ENCODE peak calls at places on chromosomes 13 and 19, in four cellular contexts. One of them, this sample, is unnamed.

GRCh38 chr19:45025264-45025663 is 13.6 kb upstream of the CLASRP start:
- DNase-seq in amygdala: no peak
- DNase-seq in stimulated activated CD8-positive, alpha-beta memory T cell treated with anti-CD3 and anti-CD28 coated beads, Interleukin-15, amount 100 ng/mL, for 24 hours: no peak
- DNase-seq in stimulated activated CD4-positive, alpha-beta T cell treated with anti-CD3 and anti-CD28 coated beads, Interleukin-15, amount 100 ng/mL, for 1 hour: no peak
- DNase-seq in this sample: no peak

GRCh38 chr13:113623491-113624234 is 34.3 kb downstream of the ATP4B start:
- DNase-seq in amygdala: no peak
- DNase-seq in stimulated activated CD8-positive, alpha-beta memory T cell treated with anti-CD3 and anti-CD28 coated beads, Interleukin-15, amount 100 ng/mL, for 24 hours: no peak
- DNase-seq in stimulated activated CD4-positive, alpha-beta T cell treated with anti-CD3 and anti-CD28 coated beads, Interleukin-15, amount 100 ng/mL, for 1 hour: no peak
- DNase-seq in this sample: no peak

GRCh38 chr13:105814902-105815250 is 720.6 kb downstream of the EFNB2 start:
- DNase-seq in amygdala: no peak
- DNase-seq in stimulated activated CD8-positive, alpha-beta memory T cell treated with anti-CD3 and anti-CD28 coated beads, Interleukin-15, amount 100 ng/mL, for 24 hours: no peak
- DNase-seq in stimulated activated CD4-positive, alpha-beta T cell treated with anti-CD3 and anti-CD28 coated beads, Interleukin-15, amount 100 ng/mL, for 1 hour: no peak
- DNase-seq in this sample: no peak

GRCh38 chr19:687569-688166 is 7.6 kb downstream of the PRSS57 start:
- DNase-seq in amygdala: no peak
- DNase-seq in stimulated activated CD8-positive, alpha-beta memory T cell treated with anti-CD3 and anti-CD28 coated beads, Interleukin-15, amount 100 ng/mL, for 24 hours: no peak
- DNase-seq in stimulated activated CD4-positive, alpha-beta T cell treated with anti-CD3 and anti-CD28 coated beads, Interleukin-15, amount 100 ng/mL, for 1 hour: no peak
- DNase-seq in this sample: no peak

GRCh38 chr19:2495651-2496316 is 19.9 kb downstream of the GADD45B start:
- DNase-seq in amygdala: no peak
- DNase-seq in stimulated activated CD8-positive, alpha-beta memory T cell treated with anti-CD3 and anti-CD28 coated beads, Interleukin-15, amount 100 ng/mL, for 24 hours: no peak
- DNase-seq in stimulated activated CD4-positive, alpha-beta T cell treated with anti-CD3 and anti-CD28 coated beads, Interleukin-15, amount 100 ng/mL, for 1 hour: no peak
- DNase-seq in this sample: no peak

GRCh38 chr13:27172495-27172842 is 858 bp upstream of the USP12 start:
- DNase-seq in amygdala: no peak
- DNase-seq in stimulated activated CD8-positive, alpha-beta memory T cell treated with anti-CD3 and anti-CD28 coated beads, Interleukin-15, amount 100 ng/mL, for 24 hours: no peak
- DNase-seq in stimulated activated CD4-positive, alpha-beta T cell treated with anti-CD3 and anti-CD28 coated beads, Interleukin-15, amount 100 ng/mL, for 1 hour: no peak
- DNase-seq in this sample: no peak

GRCh38 chr13:42173789-42174343 is 98.1 kb upstream of the AKAP11 start:
- DNase-seq in amygdala: no peak
- DNase-seq in stimulated activated CD8-positive, alpha-beta memory T cell treated with anti-CD3 and anti-CD28 coated beads, Interleukin-15, amount 100 ng/mL, for 24 hours: no peak
- DNase-seq in stimulated activated CD4-positive, alpha-beta T cell treated with anti-CD3 and anti-CD28 coated beads, Interleukin-15, amount 100 ng/mL, for 1 hour: no peak
- DNase-seq in this sample: no peak

GRCh38 chr19:54459282-54460229 is 4.0 kb downstream of the LENG9 start:
- DNase-seq in amygdala: no peak
- DNase-seq in stimulated activated CD8-positive, alpha-beta memory T cell treated with anti-CD3 and anti-CD28 coated beads, Interleukin-15, amount 100 ng/mL, for 24 hours: no peak
- DNase-seq in stimulated activated CD4-positive, alpha-beta T cell treated with anti-CD3 and anti-CD28 coated beads, Interleukin-15, amount 100 ng/mL, for 1 hour: no peak
- DNase-seq in this sample: no peak

GRCh38 chr19:5166262-5166661 is 174.3 kb downstream of the PTPRS start:
- DNase-seq in amygdala: no peak
- DNase-seq in stimulated activated CD8-positive, alpha-beta memory T cell treated with anti-CD3 and anti-CD28 coated beads, Interleukin-15, amount 100 ng/mL, for 24 hours: no peak
- DNase-seq in stimulated activated CD4-positive, alpha-beta T cell treated with anti-CD3 and anti-CD28 coated beads, Interleukin-15, amount 100 ng/mL, for 1 hour: no peak
- DNase-seq in this sample: no peak

GRCh38 chr13:113854238-113855011 is 9.5 kb downstream of the GAS6 start:
- DNase-seq in amygdala: peak; percentile 62
- DNase-seq in stimulated activated CD8-positive, alpha-beta memory T cell treated with anti-CD3 and anti-CD28 coated beads, Interleukin-15, amount 100 ng/mL, for 24 hours: no peak
- DNase-seq in stimulated activated CD4-positive, alpha-beta T cell treated with anti-CD3 and anti-CD28 coated beads, Interleukin-15, amount 100 ng/mL, for 1 hour: no peak
- DNase-seq in this sample: peak; percentile 49

GRCh38 chr13:49833402-49833801 is 40.9 kb upstream of the KPNA3 start:
- DNase-seq in amygdala: no peak
- DNase-seq in stimulated activated CD8-positive, alpha-beta memory T cell treated with anti-CD3 and anti-CD28 coated beads, Interleukin-15, amount 100 ng/mL, for 24 hours: no peak
- DNase-seq in stimulated activated CD4-positive, alpha-beta T cell treated with anti-CD3 and anti-CD28 coated beads, Interleukin-15, amount 100 ng/mL, for 1 hour: no peak
- DNase-seq in this sample: no peak

GRCh38 chr19:4657835-4658234 is 12.3 kb downstream of the MYDGF start:
- DNase-seq in amygdala: no peak
- DNase-seq in stimulated activated CD8-positive, alpha-beta memory T cell treated with anti-CD3 and anti-CD28 coated beads, Interleukin-15, amount 100 ng/mL, for 24 hours: no peak
- DNase-seq in stimulated activated CD4-positive, alpha-beta T cell treated with anti-CD3 and anti-CD28 coated beads, Interleukin-15, amount 100 ng/mL, for 1 hour: no peak
- DNase-seq in this sample: no peak

GRCh38 chr13:29110003-29110402 is 289.9 kb downstream of the MTUS2 start:
- DNase-seq in amygdala: no peak
- DNase-seq in stimulated activated CD8-positive, alpha-beta memory T cell treated with anti-CD3 and anti-CD28 coated beads, Interleukin-15, amount 100 ng/mL, for 24 hours: no peak
- DNase-seq in stimulated activated CD4-positive, alpha-beta T cell treated with anti-CD3 and anti-CD28 coated beads, Interleukin-15, amount 100 ng/mL, for 1 hour: no peak
- DNase-seq in this sample: no peak

GRCh38 chr19:15452111-15453047 is 2.6 kb upstream of the WIZ start:
- DNase-seq in amygdala: peak; percentile 37
- DNase-seq in stimulated activated CD8-positive, alpha-beta memory T cell treated with anti-CD3 and anti-CD28 coated beads, Interleukin-15, amount 100 ng/mL, for 24 hours: no peak
- DNase-seq in stimulated activated CD4-positive, alpha-beta T cell treated with anti-CD3 and anti-CD28 coated beads, Interleukin-15, amount 100 ng/mL, for 1 hour: no peak
- DNase-seq in this sample: peak; percentile 98

GRCh38 chr13:26698392-26699196 is 62.0 kb downstream of the GPR12 start:
- DNase-seq in amygdala: peak; percentile 91
- DNase-seq in stimulated activated CD8-positive, alpha-beta memory T cell treated with anti-CD3 and anti-CD28 coated beads, Interleukin-15, amount 100 ng/mL, for 24 hours: peak; percentile 74
- DNase-seq in stimulated activated CD4-positive, alpha-beta T cell treated with anti-CD3 and anti-CD28 coated beads, Interleukin-15, amount 100 ng/mL, for 1 hour: peak; percentile 71
- DNase-seq in this sample: peak; percentile 98

GRCh38 chr13:20197361-20197834 is 4.7 kb upstream of the GJB2 start:
- DNase-seq in amygdala: no peak
- DNase-seq in stimulated activated CD8-positive, alpha-beta memory T cell treated with anti-CD3 and anti-CD28 coated beads, Interleukin-15, amount 100 ng/mL, for 24 hours: no peak
- DNase-seq in stimulated activated CD4-positive, alpha-beta T cell treated with anti-CD3 and anti-CD28 coated beads, Interleukin-15, amount 100 ng/mL, for 1 hour: no peak
- DNase-seq in this sample: no peak

GRCh38 chr19:28553005-28553404 is 659.9 kb downstream of the UQCRFS1 start:
- DNase-seq in amygdala: no peak
- DNase-seq in stimulated activated CD8-positive, alpha-beta memory T cell treated with anti-CD3 and anti-CD28 coated beads, Interleukin-15, amount 100 ng/mL, for 24 hours: no peak
- DNase-seq in stimulated activated CD4-positive, alpha-beta T cell treated with anti-CD3 and anti-CD28 coated beads, Interleukin-15, amount 100 ng/mL, for 1 hour: no peak
- DNase-seq in this sample: no peak

GRCh38 chr13:25570185-25570584 is 198.4 kb downstream of the ATP8A2 start:
- DNase-seq in amygdala: peak; percentile 1
- DNase-seq in stimulated activated CD8-positive, alpha-beta memory T cell treated with anti-CD3 and anti-CD28 coated beads, Interleukin-15, amount 100 ng/mL, for 24 hours: no peak
- DNase-seq in stimulated activated CD4-positive, alpha-beta T cell treated with anti-CD3 and anti-CD28 coated beads, Interleukin-15, amount 100 ng/mL, for 1 hour: no peak
- DNase-seq in this sample: no peak

GRCh38 chr13:62014299-62014698 is 598.6 kb upstream of the PCDH20 start:
- DNase-seq in amygdala: no peak
- DNase-seq in stimulated activated CD8-positive, alpha-beta memory T cell treated with anti-CD3 and anti-CD28 coated beads, Interleukin-15, amount 100 ng/mL, for 24 hours: no peak
- DNase-seq in stimulated activated CD4-positive, alpha-beta T cell treated with anti-CD3 and anti-CD28 coated beads, Interleukin-15, amount 100 ng/mL, for 1 hour: no peak
- DNase-seq in this sample: no peak

This sample was measured in H1.